ENCODE peak calls at places on chromosomes 13 and 19, in nine cellular contexts. Q is stimulated activated CD4-positive, alpha-beta T cell treated with anti-CD3 and anti-CD28 coated beads, Interleukin-15, amount 100 ng/mL, for 1 hour; O is C1 segment of cervical spinal cord; E is ovary; N is endothelial cell; G is A549; V is GM12892; F is hypothalamus; K is Calu3. S is an unnamed sample.

GRCh38 chr19:53958168-53958571 is 4.6 kb upstream of the CACNG8 start:
- DNase-seq in Q (no peak), O (no peak), E (no peak), N (no peak), G (no peak), V (no peak), F (no peak), K (peak; percentile 55), S (no peak)

GRCh38 chr19:18317998-18318800 is 4.7 kb downstream of the LSM4 start:
- DNase-seq in Q (no peak), O (no peak), E (no peak), N (peak; percentile 67), G (no peak), V (no peak), F (no peak), K (no peak), S (no peak)

GRCh38 chr13:36764957-36765356 is 54.1 kb upstream of the RFXAP start:
- DNase-seq in Q (no peak), O (no peak), E (no peak), N (no peak), G (no peak), V (no peak), F (no peak), K (no peak), S (no peak)

GRCh38 chr13:36030670-36031331 is 100.4 kb downstream of the DCLK1 start:
- DNase-seq in Q (no peak), O (no peak), E (no peak), N (no peak), G (no peak), V (no peak), F (no peak), K (no peak), S (peak; percentile 98)

GRCh38 chr13:113765241-113765910 is 6.3 kb downstream of the TMEM255B start:
- DNase-seq in Q (no peak), O (no peak), E (no peak), N (no peak), G (no peak), V (no peak), F (no peak), K (no peak), S (no peak)

GRCh38 chr19:42441047-42441440 is 1.7 kb downstream of the CXCL17 start:
- DNase-seq in Q (no peak), O (no peak), E (no peak), N (no peak), G (no peak), V (no peak), F (no peak), K (peak; percentile 60), S (no peak)

GRCh38 chr19:46861691-46862503 is 1.1 kb downstream of the ARHGAP35 start:
- DNase-seq in Q (no peak), O (peak; percentile 36), E (peak; percentile 49), N (no peak), G (no peak), V (no peak), F (no peak), K (peak; percentile 28), S (no peak)

GRCh38 chr19:56993851-56994250 is 125.9 kb upstream of the USP29 start:
- DNase-seq in Q (no peak), O (no peak), E (no peak), N (no peak), G (no peak), V (no peak), F (no peak), K (no peak), S (no peak)

GRCh38 chr19:55483681-55484361 is 1.2 kb upstream of the NAT14 start:
- DNase-seq in Q (no peak), O (no peak), E (peak; percentile 50), N (no peak), G (no peak), V (no peak), F (no peak), K (no peak), S (no peak)

GRCh38 chr19:16541526-16542044 is 652 bp downstream of the CHERP start:
- DNase-seq in Q (no peak), O (no peak), E (no peak), N (peak; percentile 38), G (no peak), V (no peak), F (no peak), K (peak; percentile 4), S (no peak)

GRCh38 chr13:26941345-26942174 is 181.0 kb upstream of the GPR12 start:
- DNase-seq in Q (no peak), O (no peak), E (no peak), N (no peak), G (no peak), V (no peak), F (no peak), K (no peak), S (no peak)

GRCh38 chr13:97341135-97341534 is 92.8 kb upstream of the RAP2A start:
- DNase-seq in Q (no peak), O (no peak), E (no peak), N (no peak), G (no peak), V (no peak), F (no peak), K (no peak), S (no peak)

S was measured in retinal pigment epithelial cell.